ENCODE peak calls at places on chromosomes 1 and 21, in seven cellular contexts. F, V, C, K, P, T and G are unnamed samples.

GRCh38 chr1:12368646-12369045 is 138.8 kb downstream of the VPS13D start:
- DNase-seq in T (no peak), K (no peak), V (no peak), F (peak; percentile 55), C (no peak), P (no peak), G (no peak)

GRCh38 chr1:153881764-153882163 is 41.0 kb downstream of the GATAD2B start:
- DNase-seq in F (no peak), V (peak; percentile 62), T (no peak), C (no peak), K (peak; percentile 37), P (no peak), G (no peak)

GRCh38 chr1:14265515-14265914 is 333.0 kb upstream of the KAZN start:
- DNase-seq in V (no peak), C (no peak), P (no peak), K (no peak), T (no peak), F (no peak), G (no peak)

GRCh38 chr1:161166669-161167548 is 683 bp downstream of the PPOX start:
- DNase-seq in P (no peak), T (no peak), K (no peak), V (no peak), F (no peak), C (no peak), G (no peak)

GRCh38 chr1:31701137-31701736 is 2.6 kb downstream of the COL16A1 start:
- DNase-seq in K (peak; percentile 94), T (peak; percentile 94), V (peak; percentile 98), F (peak; percentile 72), C (peak; percentile 93), P (peak; percentile 98), G (no peak)

GRCh38 chr21:25054689-25055088 is 552.6 kb downstream of the MRPL39 start:
- DNase-seq in C (no peak), V (no peak), K (no peak), T (no peak), P (no peak), F (no peak), G (no peak)

GRCh38 chr1:234093107-234093506 is 188.6 kb downstream of the SLC35F3 start:
- DNase-seq in C (no peak), P (no peak), F (no peak), T (no peak), K (no peak), V (no peak), G (no peak)

GRCh38 chr1:70358921-70359564 is 4.5 kb upstream of the ANKRD13C start:
- DNase-seq in C (peak; percentile 68), P (no peak), K (no peak), V (peak; percentile 46), F (no peak), T (no peak), G (no peak)

GRCh38 chr1:109516872-109517271 is 7.3 kb upstream of the AMIGO1 start:
- DNase-seq in V (peak; percentile 29), T (no peak), F (no peak), C (peak; percentile 36), K (no peak), P (no peak), G (no peak)

GRCh38 chr1:82392513-82392912 is 591.8 kb downstream of the ADGRL2 start:
- DNase-seq in P (no peak), C (peak; percentile 69), F (no peak), V (peak; percentile 34), T (no peak), K (no peak), G (no peak)

GRCh38 chr1:55069280-55069679 is 29.9 kb downstream of the PCSK9 start:
- DNase-seq in T (no peak), F (no peak), K (no peak), C (no peak), P (no peak), V (no peak), G (no peak)

GRCh38 chr1:215416497-215416896 is 150.6 kb upstream of the KCTD3 start:
- DNase-seq in C (no peak), K (no peak), F (no peak), T (no peak), V (no peak), P (no peak), G (no peak)

GRCh38 chr1:154624756-154625643 is 17.0 kb upstream of the ADAR start:
- DNase-seq in C (peak; percentile 46), T (peak; percentile 85), F (no peak), P (no peak), K (no peak), V (peak; percentile 97), G (no peak)

GRCh38 chr1:3005771-3006170 is 15.5 kb upstream of the ACTRT2 start:
- DNase-seq in V (no peak), F (no peak), K (no peak), C (no peak), P (no peak), T (no peak), G (no peak)

GRCh38 chr1:36524359-36525062 is 41.8 kb upstream of the CSF3R start:
- DNase-seq in V (no peak), C (no peak), K (no peak), T (no peak), P (no peak), F (no peak), G (no peak)

GRCh38 chr1:56550132-56550531 is 29.2 kb downstream of the PLPP3 start:
- DNase-seq in C (no peak), K (no peak), P (no peak), F (no peak), V (no peak), T (no peak), G (no peak)

DNA sequence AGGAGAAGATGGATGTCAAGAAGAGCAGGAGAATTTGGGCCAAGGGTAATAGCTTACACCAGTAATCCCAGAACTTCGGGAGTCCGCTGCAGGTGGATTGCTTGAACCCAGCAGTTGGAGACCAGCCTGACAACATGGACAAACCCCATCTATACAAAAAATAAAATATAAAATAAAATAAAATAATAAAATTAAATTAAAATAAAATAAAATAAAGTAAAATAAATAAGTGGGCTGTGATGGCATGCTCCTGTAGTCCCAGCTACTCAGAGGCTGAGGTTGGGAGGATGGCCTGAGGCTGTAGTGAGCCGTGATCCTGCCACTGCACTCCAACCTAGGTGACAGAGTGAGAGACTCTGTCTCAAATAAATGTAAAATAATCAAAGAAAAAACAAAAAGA is 1946.7 kb downstream of the MRPL39 start:
- DNase-seq in F (no peak), P (no peak), T (no peak), C (no peak), V (no peak), K (no peak), G (no peak)
- H3K4me3 ChIP-seq in F (no peak overlapping the region), P (no peak overlapping the region), T (no peak overlapping the region), C (no peak overlapping the region), V (no peak overlapping the region), K (no peak overlapping the region), G (no peak overlapping the region)

DNA sequence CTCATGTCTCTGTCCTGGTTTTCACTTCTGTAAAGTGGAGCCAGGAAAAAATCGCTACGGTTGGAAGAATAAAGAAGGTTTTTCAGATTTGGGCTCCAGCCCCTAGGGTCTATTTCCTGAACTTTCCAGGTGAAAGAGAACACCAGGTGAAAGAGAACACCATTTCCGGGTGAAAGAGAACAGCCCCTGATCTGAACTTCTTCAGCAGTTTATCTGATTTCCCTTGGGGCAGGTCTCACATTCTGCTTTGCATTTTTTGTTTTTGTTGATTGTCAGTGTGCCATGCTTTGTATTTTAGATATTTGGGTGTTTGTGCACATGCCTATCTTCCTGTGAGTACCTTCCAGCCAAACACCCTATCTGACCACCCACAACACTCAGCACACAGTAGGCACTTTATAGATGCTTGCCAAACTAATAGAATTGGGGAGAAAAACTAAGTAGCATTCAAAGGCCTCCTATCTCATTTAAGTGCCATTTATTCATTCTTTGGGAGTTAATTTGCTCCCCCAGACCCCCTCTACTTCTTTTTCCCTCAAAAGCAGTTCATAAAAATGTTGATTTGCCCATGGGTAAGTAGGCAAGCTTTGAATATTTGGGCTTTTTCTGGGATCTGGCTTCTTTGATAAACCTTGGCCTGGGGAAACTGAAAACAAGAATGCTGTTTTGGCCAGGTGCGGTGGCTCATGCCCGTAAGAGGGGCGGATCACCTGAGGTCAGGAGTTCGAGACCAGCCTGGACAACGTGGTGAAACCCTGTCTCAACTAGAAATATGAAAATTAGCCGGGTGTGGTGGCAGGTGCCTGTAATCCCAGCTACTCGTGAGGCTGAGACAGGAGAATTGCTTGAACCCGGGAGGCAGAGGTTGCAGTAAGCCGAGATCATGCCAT is 2.2 kb downstream of the NAV1 start:
- DNase-seq in V (no peak), T (no peak), P (no peak), K (no peak), F (no peak), C (no peak), G (no peak)
- H3K4me3 ChIP-seq in V (peak overlapping the region; percentile 73), T (peak overlapping the region; percentile 8), P (no peak overlapping the region), K (no peak overlapping the region), F (no peak overlapping the region), C (no peak overlapping the region), G (no peak overlapping the region)

DNA sequence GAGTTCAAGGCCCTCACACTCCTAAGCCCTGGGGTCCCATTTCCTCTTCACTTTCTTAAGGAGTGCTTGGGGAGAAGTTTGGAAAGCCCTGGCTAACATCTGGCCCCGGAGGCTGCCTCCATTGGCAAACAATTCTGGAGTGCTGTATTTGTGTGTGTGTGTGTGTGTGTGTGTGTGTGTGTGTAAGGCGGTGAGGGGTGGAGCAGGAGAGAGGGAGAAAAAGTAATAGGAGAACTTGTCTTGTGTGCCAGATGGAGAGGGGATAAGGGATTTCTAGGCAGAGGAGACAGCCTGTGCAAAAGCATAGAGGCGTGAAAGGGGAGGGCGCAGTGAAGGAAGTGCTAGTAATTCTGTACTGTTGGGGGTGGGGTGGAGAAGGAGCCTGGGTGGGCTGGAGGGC is 609 bp upstream of the TRIM62 start:
- DNase-seq in F (peak; percentile 35), P (peak; percentile 51), K (peak; percentile 56), C (peak; percentile 23), T (peak; percentile 32), V (peak; percentile 65), G (no peak)
- H3K4me3 ChIP-seq in F (no peak overlapping the region), P (peak overlapping the region; percentile 59), K (peak overlapping the region; percentile 54), C (no peak overlapping the region), T (peak overlapping the region; percentile 85), V (no peak overlapping the region), G (peak overlapping the region; percentile 83)

GRCh38 chr21:43924421-43925095 is 59.5 kb downstream of the AGPAT3 start:
- DNase-seq in V (no peak), C (no peak), F (no peak), P (no peak), T (no peak), K (no peak), G (peak; percentile 46)

GRCh38 chr21:43925609-43926008 is 60.6 kb downstream of the AGPAT3 start:
- DNase-seq in C (peak; percentile 73), F (no peak), P (no peak), V (no peak), K (no peak), T (no peak), G (no peak)

GRCh38 chr21:43925096-43925481 is 60.1 kb downstream of the AGPAT3 start:
- DNase-seq in K (no peak), V (no peak), P (no peak), F (no peak), T (no peak), C (peak; percentile 47), G (no peak)

GRCh38 chr21:43927591-43928229 is 62.7 kb downstream of the AGPAT3 start:
- DNase-seq in C (no peak), P (no peak), F (no peak), K (no peak), T (no peak), V (no peak), G (no peak)

DNA sequence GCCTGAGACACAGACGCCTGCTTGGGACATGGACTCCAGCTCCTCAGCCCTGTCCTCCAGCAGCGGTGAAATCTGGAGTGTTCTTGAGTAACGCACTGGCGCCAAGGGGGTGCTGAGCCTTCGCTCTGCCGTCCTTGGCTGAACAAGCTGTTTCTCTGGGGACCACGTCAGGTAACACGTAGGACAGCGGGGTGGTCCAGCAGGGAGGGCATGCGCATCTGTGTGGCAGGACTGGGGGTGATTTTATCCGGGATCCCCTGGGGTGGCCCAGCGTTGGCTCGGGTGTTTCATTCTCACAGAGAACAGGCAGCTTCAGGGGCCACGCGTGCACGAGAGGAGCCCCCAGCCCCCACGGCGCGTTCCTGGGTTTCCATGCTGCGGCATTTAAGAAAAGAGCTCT is 61.2 kb downstream of the AGPAT3 start:
- DNase-seq in K (no peak), P (no peak), F (no peak), C (no peak), V (no peak), T (no peak), G (no peak)
- H3K4me3 ChIP-seq in K (no peak overlapping the region), P (no peak overlapping the region), F (no peak overlapping the region), C (no peak overlapping the region), V (no peak overlapping the region), T (no peak overlapping the region), G (no peak overlapping the region)